ENCODE peak calls at places on chromosomes 5 and 9, in four cellular contexts. W, Y, A and Z are unnamed samples.

GRCh38 chr9:99181206-99181605 is 40.5 kb downstream of the ALG2 start:
- DNase-seq in W (no peak), Y (no peak), A (no peak), Z (no peak)

GRCh38 chr9:89986190-89986589 is 381.4 kb downstream of the GADD45G start:
- DNase-seq in W (no peak), Y (no peak), A (no peak), Z (no peak)

GRCh38 chr9:110828148-110828730 is 159.6 kb downstream of the MUSK start:
- DNase-seq in W (no peak), Y (peak), A (peak), Z (peak)

GRCh38 chr5:76579166-76579765 is 43.9 kb downstream of the F2RL2 start:
- DNase-seq in W (no peak), Y (no peak), A (no peak), Z (peak)

GRCh38 chr9:73216016-73216415 is 64.4 kb downstream of the ANXA1 start:
- DNase-seq in W (no peak), Y (no peak), A (no peak), Z (no peak)

GRCh38 chr9:127974769-127975261 is 6.0 kb downstream of the EEIG1 start:
- DNase-seq in W (no peak), Y (peak), A (peak), Z (peak)

GRCh38 chr9:79256691-79257213 is 315.0 kb upstream of the TLE4 start:
- DNase-seq in W (no peak), Y (no peak), A (no peak), Z (peak)

GRCh38 chr5:170111088-170111796 is 5.5 kb downstream of the FOXI1 start:
- DNase-seq in W (no peak), Y (peak), A (no peak), Z (no peak)

GRCh38 chr9:87421734-87422133 is 75.9 kb upstream of the DAPK1 start:
- DNase-seq in W (no peak), Y (no peak), A (no peak), Z (no peak)

GRCh38 chr5:93186031-93186682 is 394.9 kb downstream of the NR2F1-AS1 start:
- DNase-seq in W (no peak), Y (no peak), A (no peak), Z (peak)

DNA sequence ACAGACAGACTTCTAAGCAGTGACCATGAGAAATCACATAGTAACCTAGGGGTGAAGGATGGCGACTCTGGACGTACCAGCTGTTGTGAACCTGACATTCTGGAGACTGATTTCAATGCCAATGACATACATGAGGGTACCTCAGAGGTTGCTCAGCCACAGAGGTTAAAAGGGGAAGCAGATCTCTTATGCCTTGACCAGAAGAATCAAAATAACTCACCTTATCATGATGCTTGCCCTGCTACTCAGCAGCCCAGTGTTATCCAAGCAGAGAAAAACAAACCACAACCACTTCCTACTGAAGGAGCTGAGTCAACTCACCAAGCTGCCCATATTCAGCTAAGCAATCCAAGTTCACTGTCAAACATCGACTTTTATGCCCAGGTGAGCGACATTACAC is 38.0 kb upstream of the CCDC152 start:
- DNase-seq in W (no peak), Y (no peak), A (no peak), Z (peak)
- H3K4me3 ChIP-seq in W (no peak), Y (no peak), A (no peak), Z (no peak)

GRCh38 chr5:23332650-23333251 is 174.7 kb upstream of the PRDM9 start:
- DNase-seq in W (no peak), Y (no peak), A (no peak), Z (no peak)
- TF ChIP-seq CTCF in W (peak), Y (no peak), A (peak), Z (no peak)

GRCh38 chr5:176743828-176744583 is 66.4 kb upstream of the UNC5A start:
- DNase-seq in W (no peak), Y (peak), A (no peak), Z (no peak)

GRCh38 chr5:176740702-176741565 is 69.4 kb upstream of the UNC5A start:
- DNase-seq in W (no peak), Y (peak), A (no peak), Z (no peak)

GRCh38 chr5:176743136-176743827 is 67.1 kb upstream of the UNC5A start:
- DNase-seq in W (no peak), Y (peak), A (no peak), Z (no peak)

GRCh38 chr5:176741566-176742211 is 68.7 kb upstream of the UNC5A start:
- DNase-seq in W (no peak), Y (peak), A (no peak), Z (no peak)

GRCh38 chr5:176742246-176743105 is 67.9 kb upstream of the UNC5A start:
- DNase-seq in W (no peak), Y (peak), A (no peak), Z (no peak)
- H3K4me3 ChIP-seq in W (no peak), Y (no peak), A (no peak), Z (no peak)

GRCh38 chr5:151222769-151223446 is 984 bp downstream of the CCDC69 start:
- DNase-seq in W (no peak), Y (peak), A (peak), Z (no peak)

GRCh38 chr5:151224372-151224771 is 480 bp upstream of the CCDC69 start:
- DNase-seq in W (no peak), Y (no peak), A (no peak), Z (no peak)

GRCh38 chr5:151225071-151225470 is 1.2 kb upstream of the CCDC69 start:
- DNase-seq in W (no peak), Y (no peak), A (no peak), Z (no peak)

GRCh38 chr5:151222054-151222768 is 1.7 kb downstream of the CCDC69 start:
- DNase-seq in W (no peak), Y (no peak), A (no peak), Z (no peak)

DNA sequence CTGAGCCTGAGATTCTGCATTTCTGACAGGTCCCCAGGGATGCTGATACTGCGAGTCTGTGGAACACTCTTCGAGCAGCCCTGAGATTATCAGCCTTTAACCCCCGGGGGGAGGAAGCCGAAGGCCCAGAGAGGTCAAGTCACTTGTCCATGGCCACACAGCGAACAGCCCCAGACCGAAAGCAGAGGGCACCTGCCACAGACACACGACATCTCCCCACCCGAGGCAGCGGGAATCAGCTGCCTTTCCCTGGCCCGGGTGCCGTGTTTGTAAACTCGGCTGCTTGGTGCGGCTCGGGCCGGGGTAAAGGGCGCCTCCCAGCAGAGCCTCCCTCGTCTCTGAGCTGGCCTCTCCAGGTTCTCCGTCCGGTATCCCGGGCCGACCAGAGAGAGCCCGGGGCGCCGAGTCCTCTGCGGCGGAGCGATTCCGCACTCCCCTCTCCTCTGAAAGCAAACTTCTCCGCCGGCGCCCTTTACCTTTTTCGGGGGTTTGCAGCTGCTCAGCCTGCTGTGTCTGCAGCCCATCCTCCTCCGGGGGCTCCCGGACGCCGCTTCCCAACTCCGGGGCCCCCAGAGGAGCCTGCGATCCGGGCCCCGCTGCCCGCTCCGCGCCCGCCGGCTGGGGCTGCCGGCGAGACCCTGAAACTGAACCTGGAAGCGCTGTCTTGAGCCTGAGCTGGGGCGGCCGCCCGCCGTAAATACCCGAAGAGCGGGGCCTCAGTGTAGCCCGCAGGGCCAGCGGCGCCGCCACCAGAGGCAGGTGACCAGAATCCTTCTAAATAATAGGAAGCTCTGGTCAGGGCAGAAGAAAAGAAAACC is at the start of gene CCDC69:
- DNase-seq in W (no peak), Y (peak), A (peak), Z (peak)
- TF ChIP-seq CTCF in W (no peak), Y (peak), A (peak), Z (no peak)

DNA sequence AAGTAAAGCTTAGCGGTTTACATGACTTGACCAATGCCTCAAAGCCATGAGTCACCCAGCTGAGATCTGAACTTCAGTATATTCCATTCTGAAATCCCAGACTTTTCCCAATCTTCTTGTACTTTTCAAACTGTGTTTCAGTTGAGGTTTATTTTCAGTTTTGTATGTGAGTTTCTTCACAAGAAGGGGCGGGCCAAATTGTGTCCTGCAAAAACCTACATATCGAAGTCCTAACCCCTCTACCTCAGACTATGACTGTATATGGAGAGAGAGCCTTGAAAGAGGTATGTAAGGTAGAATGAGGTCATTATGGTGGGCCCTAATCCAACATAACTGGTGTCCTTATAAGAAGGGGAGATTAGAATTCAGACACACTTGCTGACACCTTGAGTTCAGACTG is 665 bp upstream of the TLR4 start:
- DNase-seq in W (no peak), Y (no peak), A (no peak), Z (no peak)
- H3K4me3 ChIP-seq in W (no peak), Y (peak), A (peak), Z (no peak)

GRCh38 chr5:167699434-167699833 is 592.0 kb upstream of the WWC1 start:
- DNase-seq in W (peak), Y (no peak), A (no peak), Z (peak)
- TF ChIP-seq CTCF in W (no peak), Y (no peak), A (no peak), Z (no peak)

DNA sequence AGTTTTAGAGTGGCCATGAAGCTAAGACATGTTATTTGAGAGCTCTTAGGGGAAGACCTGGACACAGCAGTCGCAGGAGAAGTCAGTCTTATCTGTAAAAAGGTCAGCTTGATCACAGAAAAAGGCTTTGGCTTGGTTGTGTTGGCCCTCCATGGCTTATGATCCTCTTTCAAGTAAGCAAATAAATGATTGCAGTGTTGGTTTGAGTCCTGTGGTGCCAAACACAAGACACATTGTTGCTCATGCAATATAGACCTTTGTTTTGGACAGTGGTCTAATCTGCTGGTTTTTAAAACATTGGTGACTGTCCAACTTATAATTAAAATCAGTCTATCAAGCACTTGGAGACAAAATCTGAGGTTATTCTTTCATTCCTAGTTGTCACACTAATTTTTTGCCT is 54.0 kb downstream of the DOCK8 start:
- DNase-seq in W (no peak), Y (no peak), A (no peak), Z (no peak)
- H3K4me3 ChIP-seq in W (no peak), Y (no peak), A (no peak), Z (no peak)

GRCh38 chr5:177315411-177315810 is 3.7 kb upstream of the MXD3 start:
- DNase-seq in W (no peak), Y (no peak), A (no peak), Z (no peak)

GRCh38 chr5:177319913-177320588 is 8.4 kb upstream of the MXD3 start:
- DNase-seq in W (no peak), Y (no peak), A (no peak), Z (no peak)

GRCh38 chr5:177320879-177321278 is 9.2 kb upstream of the MXD3 start:
- DNase-seq in W (no peak), Y (no peak), A (no peak), Z (no peak)

GRCh38 chr5:177314376-177315342 is 3.0 kb upstream of the MXD3 start:
- DNase-seq in W (no peak), Y (no peak), A (peak), Z (no peak)

DNA sequence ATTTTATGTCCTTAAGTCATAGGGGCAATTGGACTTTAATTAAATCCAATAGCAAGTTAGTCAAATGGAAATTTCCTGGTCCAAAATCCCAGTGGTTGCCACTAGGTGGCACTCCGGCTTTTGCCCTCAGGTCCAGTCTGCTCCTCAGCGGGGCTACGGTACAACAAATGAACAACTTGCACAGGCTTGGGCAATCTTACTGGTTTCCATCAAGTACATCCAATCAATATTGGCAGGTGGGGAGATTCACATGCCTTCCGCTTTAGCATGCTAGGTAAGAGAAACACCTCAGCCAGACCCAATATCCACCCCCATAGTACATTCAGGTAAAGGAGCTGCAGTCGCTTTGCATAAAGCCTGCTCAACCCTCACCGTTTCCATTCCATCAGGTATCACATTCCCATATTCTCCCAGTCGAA is 6.3 kb upstream of the MXD3 start:
- DNase-seq in W (peak), Y (peak), A (peak), Z (peak)
- TF ChIP-seq CTCF in W (peak), Y (peak), A (peak), Z (peak)